ENCODE peak calls at places on chromosome 20, in nine cellular contexts. U is neural progenitor cell, C is hepatocyte, E is breast epithelium, S is fibroblast of lung, A is AG04449, D is choroid plexus epithelial cell, L is HCT116, J is fibroblast of pulmonary artery. W is an unnamed sample.

GRCh38 chr20:4073852-4074741 is 58.7 kb upstream of the RNF24 start:
- DNase-seq in A (no peak), C (no peak), E (no peak), J (no peak), S (no peak), L (no peak), U (no peak), D (no peak), W (no peak)

GRCh38 chr20:58408603-58409246 is 19.7 kb downstream of the VAPB start:
- DNase-seq in C (no peak), L (no peak), E (no peak), U (no peak), D (peak; percentile 38), A (no peak), S (no peak), J (no peak), W (no peak)

GRCh38 chr20:17225891-17226409 is 890 bp upstream of the PCSK2 start:
- DNase-seq in U (peak; percentile 66), E (peak; percentile 48), C (peak; percentile 41), L (no peak), S (no peak), D (no peak), A (no peak), J (no peak), W (no peak)

GRCh38 chr20:63502671-63503172 is 3.8 kb upstream of the EEF1A2 start:
- DNase-seq in L (no peak), C (no peak), A (no peak), D (no peak), E (no peak), S (no peak), U (no peak), J (no peak), W (no peak)

GRCh38 chr20:40892642-40893041 is 136.0 kb upstream of the TOP1 start:
- DNase-seq in C (no peak), E (no peak), S (no peak), L (no peak), A (no peak), U (no peak), D (no peak), J (no peak), W (no peak)

GRCh38 chr20:45073182-45073581 is 27.7 kb downstream of the KCNS1 start:
- DNase-seq in J (no peak), U (no peak), D (no peak), L (no peak), A (no peak), S (no peak), E (no peak), C (no peak), W (no peak)

GRCh38 chr20:44615169-44615791 is 32.9 kb downstream of the PKIG start:
- DNase-seq in J (peak; percentile 35), S (no peak), E (no peak), A (no peak), C (no peak), U (no peak), L (no peak), D (no peak), W (no peak)

GRCh38 chr20:25447671-25448070 is 40.2 kb downstream of the GINS1 start:
- DNase-seq in U (no peak), C (no peak), L (no peak), D (no peak), E (no peak), J (no peak), S (no peak), A (no peak), W (no peak)

GRCh38 chr20:34022154-34022842 is 28.6 kb downstream of the RALY start:
- DNase-seq in A (no peak), E (no peak), C (peak; percentile 12), D (peak; percentile 46), L (peak; percentile 10), J (no peak), U (peak; percentile 39), S (peak; percentile 45), W (peak; percentile 33)

GRCh38 chr20:50680106-50680960 is 11.0 kb downstream of the RIPOR3 start:
- DNase-seq in A (no peak), J (no peak), E (no peak), S (peak; percentile 49), C (peak; percentile 71), D (peak; percentile 63), L (no peak), U (no peak), W (no peak)

GRCh38 chr20:13613917-13614316 is 24.8 kb downstream of the TASP1 start:
- DNase-seq in A (no peak), S (no peak), D (peak; percentile 70), E (no peak), J (peak; percentile 60), U (no peak), L (no peak), C (no peak), W (no peak)

GRCh38 chr20:40189621-40190020 is 499.4 kb downstream of the MAFB start:
- DNase-seq in D (peak; percentile 16), J (no peak), U (no peak), A (no peak), L (no peak), E (no peak), S (peak; percentile 6), C (no peak), W (peak; percentile 57)

GRCh38 chr20:49775229-49775693 is 37.4 kb upstream of the SLC9A8 start:
- DNase-seq in S (peak; percentile 87), U (peak; percentile 19), C (peak; percentile 70), E (no peak), A (no peak), L (peak; percentile 77), D (peak; percentile 86), J (peak; percentile 98), W (peak; percentile 27)

GRCh38 chr20:44704551-44704971 is 10.6 kb upstream of the CCN5 start:
- DNase-seq in S (peak; percentile 77), J (peak; percentile 35), U (no peak), A (no peak), D (peak; percentile 70), E (no peak), C (no peak), L (no peak), W (no peak)

GRCh38 chr20:49318430-49319203 is 40.8 kb upstream of the ZNFX1 start:
- DNase-seq in D (no peak), A (no peak), C (peak; percentile 17), L (no peak), E (no peak), U (peak; percentile 57), S (no peak), J (no peak), W (peak; percentile 12)

GRCh38 chr20:31723282-31724078 is 812 bp upstream of the BCL2L1 start:
- DNase-seq in D (peak; percentile 99), S (peak; percentile 98), E (peak; percentile 97), A (peak; percentile 91), U (peak; percentile 99), C (peak; percentile 100), L (peak; percentile 95), J (peak; percentile 98), W (peak; percentile 98)

GRCh38 chr20:45405566-45406259 is 2.4 kb upstream of the DBNDD2 start:
- DNase-seq in E (no peak), S (no peak), D (no peak), J (no peak), L (no peak), U (peak; percentile 58), C (peak; percentile 22), A (no peak), W (peak; percentile 43)

GRCh38 chr20:8602389-8603116 is 466.3 kb upstream of the PLCB4 start:
- DNase-seq in L (no peak), D (peak; percentile 16), E (no peak), A (no peak), C (no peak), J (peak; percentile 11), U (no peak), S (peak; percentile 20), W (no peak)

GRCh38 chr20:63529861-63530787 is 7.1 kb downstream of the PTK6 start:
- DNase-seq in U (peak; percentile 0), C (peak; percentile 11), A (no peak), J (no peak), L (no peak), E (no peak), D (no peak), S (no peak), W (no peak)

GRCh38 chr20:48139262-48140041 is 354.2 kb upstream of the SULF2 start:
- DNase-seq in D (no peak), A (peak; percentile 37), C (no peak), S (no peak), E (no peak), J (peak; percentile 29), U (no peak), L (no peak), W (peak; percentile 77)
- H3K4me3 ChIP-seq in D (no peak overlapping the region), A (no peak overlapping the region), C (no peak overlapping the region), S (no peak overlapping the region), E (no peak overlapping the region), J (no peak overlapping the region), U (no peak overlapping the region), L (no peak overlapping the region), W (no peak overlapping the region)

GRCh38 chr20:2234788-2235187 is 61.0 kb upstream of the TGM3 start:
- DNase-seq in S (no peak), C (no peak), L (no peak), A (no peak), U (peak; percentile 53), D (peak; percentile 6), J (no peak), E (no peak), W (no peak)

GRCh38 chr20:2240835-2241234 is 55.0 kb upstream of the TGM3 start:
- DNase-seq in D (no peak), C (no peak), L (no peak), S (no peak), A (no peak), E (no peak), U (no peak), J (no peak), W (no peak)

GRCh38 chr20:2236266-2236665 is 59.5 kb upstream of the TGM3 start:
- DNase-seq in L (no peak), U (no peak), J (peak; percentile 62), C (no peak), E (no peak), S (peak; percentile 14), A (no peak), D (no peak), W (peak; percentile 54)

GRCh38 chr20:2238601-2239000 is 57.2 kb upstream of the TGM3 start:
- DNase-seq in U (no peak), J (no peak), D (no peak), E (no peak), S (no peak), L (no peak), C (no peak), A (no peak), W (no peak)

GRCh38 chr20:2237059-2237458 is 58.7 kb upstream of the TGM3 start:
- DNase-seq in J (peak; percentile 90), E (peak; percentile 62), C (peak; percentile 27), S (peak; percentile 77), U (peak; percentile 31), A (peak; percentile 98), D (peak; percentile 65), L (no peak), W (peak; percentile 98)
- TF ChIP-seq CTCF in J (peak; percentile 45), E (no peak), C (peak; percentile 21), S (peak; percentile 22), U (peak; percentile 21), A (peak; percentile 5), D (no peak), L (peak; percentile 8), W (peak; percentile 61)

GRCh38 chr20:5865604-5866003 is 84.7 kb downstream of the TRMT6 start:
- DNase-seq in C (no peak), D (no peak), J (no peak), S (no peak), L (no peak), E (no peak), A (no peak), U (no peak), W (peak; percentile 87)
- H3K4me3 ChIP-seq in C (no peak overlapping the region), D (no peak overlapping the region), J (no peak overlapping the region), S (no peak overlapping the region), L (no peak overlapping the region), E (no peak overlapping the region), A (no peak overlapping the region), U (no peak overlapping the region), W (no peak overlapping the region)

GRCh38 chr20:38358500-38358998 is 12.3 kb downstream of the LBP start:
- DNase-seq in D (no peak), A (no peak), S (no peak), J (no peak), C (no peak), E (no peak), L (no peak), U (no peak), W (no peak)
- TF ChIP-seq CTCF in D (no peak), A (no peak), S (no peak), J (no peak), C (no peak), E (no peak), L (no peak), U (no peak), W (no peak)